ENCODE peak calls at places on chromosomes 1 and 21, in six cellular contexts. Y, C, A, R, I and H are unnamed samples.
A peak's percentile ranks its signal among the peaks of the same experiment; 100 is the strongest.

GRCh38 chr1:174743654-174744561 is 255.8 kb upstream of the CACYBP start:
- DNase-seq in Y (no peak), C (no peak), A (peak; percentile 33), R (no peak), I (no peak), H (peak; percentile 32)

GRCh38 chr1:228283476-228284147 is 75.8 kb downstream of the OBSCN start:
- DNase-seq in Y (no peak), C (peak; percentile 42), A (peak; percentile 25), R (peak; percentile 53), I (no peak), H (no peak)

GRCh38 chr1:151711044-151711800 is 5.4 kb downstream of the CELF3 start:
- DNase-seq in Y (no peak), C (no peak), A (no peak), R (no peak), I (no peak), H (no peak)

GRCh38 chr1:63038586-63038985 is 254.7 kb downstream of the ATG4C start:
- DNase-seq in Y (no peak), C (no peak), A (no peak), R (no peak), I (no peak), H (no peak)

GRCh38 chr1:12657060-12657866 is 13.4 kb downstream of the AADACL4 start:
- DNase-seq in Y (no peak), C (no peak), A (no peak), R (no peak), I (no peak), H (no peak)

GRCh38 chr1:35222322-35223108 is 29.6 kb upstream of the SFPQ start:
- DNase-seq in Y (no peak), C (no peak), A (no peak), R (no peak), I (no peak), H (no peak)

GRCh38 chr21:37937668-37938067 is 21.4 kb upstream of the KCNJ6 start:
- DNase-seq in Y (no peak), C (no peak), A (no peak), R (no peak), I (no peak), H (no peak)

GRCh38 chr21:16423921-16424320 is 694.1 kb downstream of the USP25 start:
- DNase-seq in Y (no peak), C (no peak), A (no peak), R (no peak), I (no peak), H (no peak)

GRCh38 chr1:20172033-20172588 is 13.8 kb upstream of the UBXN10 start:
- DNase-seq in Y (no peak), C (no peak), A (no peak), R (no peak), I (no peak), H (no peak)

GRCh38 chr1:244047739-244048565 is 3.1 kb upstream of the ZBTB18 start:
- DNase-seq in Y (peak; percentile 98), C (peak; percentile 99), A (peak; percentile 96), R (peak; percentile 98), I (peak; percentile 84), H (peak; percentile 97)